ENCODE peak calls at places on chromosomes 3 and 15, in nine cellular contexts. B, N, Y, P, W, Q, H, L and I are unnamed samples.

GRCh38 chr15:65056868-65057548 is 10.8 kb downstream of the RASL12 start:
- DNase-seq in B (no peak), N (no peak), Y (peak), P (no peak), W (no peak), Q (no peak), H (peak), L (peak), I (no peak)

GRCh38 chr3:134315286-134316106 is 58.8 kb downstream of the AMOTL2 start:
- DNase-seq in B (no peak), N (peak), Y (no peak), P (no peak), W (peak), Q (no peak), H (peak), L (peak), I (peak)

GRCh38 chr15:96184297-96184696 is 146.2 kb upstream of the NR2F2 start:
- DNase-seq in B (no peak), N (no peak), Y (peak), P (no peak), W (no peak), Q (no peak), H (no peak), L (no peak), I (no peak)

GRCh38 chr3:172616061-172616461 is 92.8 kb upstream of the TNFSF10 start:
- DNase-seq in B (no peak), N (no peak), Y (no peak), P (no peak), W (peak), Q (no peak), H (no peak), L (peak), I (no peak)

GRCh38 chr15:76179023-76179422 is 119.2 kb downstream of the TMEM266 start:
- DNase-seq in B (no peak), N (no peak), Y (no peak), P (no peak), W (no peak), Q (no peak), H (no peak), L (no peak), I (no peak)

GRCh38 chr3:193842832-193843446 is 249.9 kb downstream of the OPA1 start:
- DNase-seq in B (no peak), N (no peak), Y (no peak), P (no peak), W (no peak), Q (no peak), H (peak), L (no peak), I (no peak)

GRCh38 chr15:63701365-63701764 is 104.2 kb downstream of the FBXL22 start:
- DNase-seq in B (no peak), N (no peak), Y (no peak), P (no peak), W (no peak), Q (no peak), H (no peak), L (no peak), I (no peak)

GRCh38 chr3:167839460-167839859 is 103.9 kb downstream of the SERPINI1 start:
- DNase-seq in B (no peak), N (no peak), Y (no peak), P (no peak), W (no peak), Q (no peak), H (no peak), L (no peak), I (no peak)

GRCh38 chr3:106025151-106025722 is 156.4 kb upstream of the CBLB start:
- DNase-seq in B (no peak), N (no peak), Y (no peak), P (no peak), W (peak), Q (no peak), H (no peak), L (peak), I (no peak)

GRCh38 chr15:90087454-90088154 is 14.7 kb downstream of the IDH2 start:
- DNase-seq in B (peak), N (peak), Y (peak), P (no peak), W (peak), Q (no peak), H (no peak), L (peak), I (peak)

GRCh38 chr3:114213262-114213668 is 24.1 kb downstream of the ZNF80 start:
- DNase-seq in B (no peak), N (no peak), Y (no peak), P (no peak), W (peak), Q (no peak), H (no peak), L (peak), I (no peak)

GRCh38 chr15:98799991-98800390 is 151.7 kb downstream of the IGF1R start:
- DNase-seq in B (no peak), N (no peak), Y (peak), P (no peak), W (no peak), Q (no peak), H (no peak), L (no peak), I (no peak)

GRCh38 chr3:106392905-106393304 is 524.1 kb upstream of the CBLB start:
- DNase-seq in B (no peak), N (no peak), Y (no peak), P (no peak), W (peak), Q (no peak), H (no peak), L (peak), I (no peak)

GRCh38 chr3:50211930-50212329 is 6.9 kb downstream of the SLC38A3 start:
- DNase-seq in B (peak), N (no peak), Y (no peak), P (no peak), W (no peak), Q (no peak), H (no peak), L (peak), I (no peak)

GRCh38 chr3:52293491-52294319 is 6.1 kb downstream of the GLYCTK start:
- DNase-seq in B (no peak), N (no peak), Y (no peak), P (no peak), W (no peak), Q (no peak), H (no peak), L (no peak), I (no peak)

GRCh38 chr3:172223870-172224269 is 184.5 kb downstream of the FNDC3B start:
- DNase-seq in B (no peak), N (no peak), Y (no peak), P (no peak), W (no peak), Q (no peak), H (no peak), L (peak), I (no peak)

GRCh38 chr15:66704019-66704782 is 2.2 kb downstream of the SMAD6 start:
- DNase-seq in B (no peak), N (no peak), Y (no peak), P (no peak), W (no peak), Q (no peak), H (no peak), L (no peak), I (no peak)

GRCh38 chr3:188830955-188831354 is 340.8 kb upstream of the TPRG1 start:
- DNase-seq in B (peak), N (peak), Y (peak), P (no peak), W (peak), Q (no peak), H (no peak), L (no peak), I (no peak)
- TF ChIP-seq CTCF in B (no peak), N (peak), Y (peak), P (no peak), W (no peak), Q (no peak), H (no peak), L (peak), I (peak)

GRCh38 chr3:120348981-120349818 is at the start of gene LRRC58:
- DNase-seq in B (peak), N (peak), Y (peak), P (peak), W (peak), Q (peak), H (peak), L (peak), I (peak)
- TF ChIP-seq CTCF in B (no peak), N (no peak), Y (peak), P (no peak), W (peak), Q (peak), H (no peak), L (peak), I (no peak)

GRCh38 chr3:142124243-142124642 is 25.1 kb downstream of the TFDP2 start:
- DNase-seq in B (no peak), N (no peak), Y (no peak), P (no peak), W (no peak), Q (no peak), H (no peak), L (no peak), I (no peak)

GRCh38 chr3:142127941-142128658 is 21.2 kb downstream of the TFDP2 start:
- DNase-seq in B (no peak), N (peak), Y (no peak), P (no peak), W (no peak), Q (no peak), H (no peak), L (no peak), I (no peak)

GRCh38 chr3:142134799-142135325 is 14.5 kb downstream of the TFDP2 start:
- DNase-seq in B (no peak), N (no peak), Y (no peak), P (no peak), W (no peak), Q (no peak), H (no peak), L (no peak), I (no peak)

GRCh38 chr3:142129516-142130171 is 19.7 kb downstream of the TFDP2 start:
- DNase-seq in B (no peak), N (no peak), Y (no peak), P (no peak), W (no peak), Q (no peak), H (no peak), L (no peak), I (no peak)
- TF ChIP-seq CTCF in B (no peak), N (peak), Y (no peak), P (peak), W (peak), Q (peak), H (no peak), L (peak), I (peak)

GRCh38 chr15:32130823-32131222 is 100.5 kb downstream of the CHRNA7 start:
- DNase-seq in B (no peak), N (peak), Y (no peak), P (no peak), W (no peak), Q (no peak), H (no peak), L (no peak), I (no peak)
- TF ChIP-seq CTCF in B (no peak), N (peak), Y (no peak), P (no peak), W (no peak), Q (peak), H (no peak), L (no peak), I (peak)